ENCODE peak calls at places on chromosome 15, in four cellular contexts. D is HL-60, J is K562, Q is GM12878. U is an unnamed sample.

GRCh38 chr15:70154440-70155347 is 57.0 kb upstream of the TLE3 start:
- DNase-seq in Q (no peak), D (no peak), J (no peak), U (no peak)

GRCh38 chr15:67149859-67150824 is 84.7 kb downstream of the SMAD3 start:
- DNase-seq in D (peak; percentile 83), J (peak; percentile 60), Q (peak; percentile 51), U (no peak)

GRCh38 chr15:73784299-73784698 is 31.1 kb upstream of the INSYN1 start:
- DNase-seq in Q (no peak), J (no peak), D (no peak), U (no peak)

GRCh38 chr15:71581406-71581930 is 228.9 kb upstream of the NR2E3 start:
- DNase-seq in Q (no peak), J (no peak), D (no peak), U (no peak)

GRCh38 chr15:45117327-45118130 is 3.4 kb downstream of the DUOXA2 start:
- DNase-seq in Q (no peak), J (no peak), D (no peak), U (no peak)

GRCh38 chr15:63351170-63351569 is 30.5 kb downstream of the CA12 start:
- DNase-seq in Q (no peak), D (no peak), J (no peak), U (no peak)

GRCh38 chr15:40106203-40107161 is 2.2 kb downstream of the BMF start:
- DNase-seq in J (peak; percentile 64), D (peak; percentile 85), Q (peak; percentile 83), U (no peak)

GRCh38 chr15:80945605-80946004 is 44.0 kb downstream of the MESD start:
- DNase-seq in Q (no peak), J (no peak), D (no peak), U (no peak)

GRCh38 chr15:44633603-44634002 is 29.9 kb downstream of the SPG11 start:
- DNase-seq in D (no peak), Q (no peak), J (no peak), U (no peak)

GRCh38 chr15:44482088-44482487 is 54.7 kb downstream of the CTDSPL2 start:
- DNase-seq in J (no peak), Q (no peak), D (no peak), U (no peak)

GRCh38 chr15:99906793-99907192 is 173.6 kb upstream of the LYSMD4 start:
- DNase-seq in J (no peak), D (no peak), Q (no peak), U (no peak)

GRCh38 chr15:98983333-98983732 is 24.3 kb downstream of the PGPEP1L start:
- DNase-seq in Q (no peak), J (peak; percentile 37), D (peak; percentile 37), U (no peak)

GRCh38 chr15:56906766-56907165 is 11.7 kb upstream of the TCF12 start:
- DNase-seq in Q (no peak), D (no peak), J (no peak), U (no peak)

DNA sequence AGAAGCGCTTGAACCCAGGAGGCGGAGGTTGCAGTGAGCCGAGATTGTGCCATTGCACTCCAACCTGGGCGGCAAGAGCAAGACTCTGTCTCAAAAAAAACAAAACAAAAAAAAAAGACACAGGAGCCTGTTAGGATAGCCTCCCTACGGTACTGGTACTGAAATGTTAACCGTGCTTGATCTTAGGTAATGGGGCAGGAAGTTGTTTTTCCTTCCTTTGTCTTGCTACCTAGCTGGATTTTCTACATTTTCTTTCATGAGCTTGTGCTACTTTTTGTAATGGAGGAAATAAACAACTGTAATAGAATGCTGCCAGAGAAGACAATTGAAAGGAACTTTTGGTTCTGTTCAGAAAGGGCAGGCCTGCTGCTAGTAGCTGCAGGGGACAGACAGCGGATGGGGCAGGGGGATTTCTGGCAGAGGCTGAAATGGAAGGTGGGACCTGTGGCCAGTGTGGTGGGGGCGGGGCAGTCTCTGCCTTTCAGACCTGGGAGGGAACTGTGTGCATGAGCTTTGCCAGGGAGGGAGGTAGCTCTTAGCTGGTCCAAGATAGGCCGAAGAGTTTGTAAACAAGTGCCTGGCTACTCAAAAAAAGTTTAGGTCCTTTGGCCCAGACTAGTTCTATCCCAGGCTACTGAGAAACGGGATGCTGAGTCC is 49.0 kb upstream of the SEMA4B start:
- DNase-seq in J (no peak), D (no peak), Q (no peak), U (no peak)
- TF ChIP-seq POLR2AphosphoS5 in J (no peak), D (no peak), Q (no peak), U (no peak)

DNA sequence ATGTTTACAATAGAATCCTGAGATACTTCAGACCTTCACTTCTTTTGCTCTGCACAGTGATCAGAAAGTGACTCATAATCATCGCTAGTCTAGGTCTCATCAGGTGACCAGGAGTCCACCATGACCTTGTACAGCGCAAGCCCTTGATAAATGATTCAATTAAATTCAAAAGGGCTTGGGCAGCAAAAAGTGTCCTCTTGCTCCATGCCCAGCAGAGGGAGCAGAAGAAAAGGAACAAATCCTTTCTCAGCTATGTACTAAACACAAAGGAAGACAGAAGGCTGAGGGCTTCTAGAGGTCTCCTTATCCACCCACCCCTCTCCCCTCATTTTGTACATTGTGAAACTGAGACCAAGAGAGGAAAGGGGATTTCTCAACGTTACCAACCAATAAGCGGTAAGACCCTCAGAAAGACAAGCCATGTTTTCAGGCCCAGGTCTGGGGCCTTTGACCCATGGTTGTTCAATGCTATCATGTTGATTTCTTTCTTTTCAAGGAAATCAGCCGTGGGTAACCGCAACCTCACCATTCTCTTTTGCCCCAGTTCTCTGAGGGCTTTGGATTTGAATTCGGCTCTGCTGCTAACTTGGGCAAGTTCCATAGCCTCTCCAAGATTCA is 74.8 kb downstream of the AQP9 start:
- DNase-seq in Q (no peak), J (no peak), D (no peak), U (no peak)
- TF ChIP-seq SPI1 in Q (no peak), J (no peak), D (no peak), U (no peak)

GRCh38 chr15:36430721-36431265 is 148.6 kb upstream of the CDIN1 start:
- DNase-seq in D (no peak), Q (no peak), J (no peak), U (no peak)

GRCh38 chr15:36434160-36434559 is 145.3 kb upstream of the CDIN1 start:
- DNase-seq in J (no peak), Q (no peak), D (no peak), U (no peak)

GRCh38 chr15:36429707-36430106 is 149.7 kb upstream of the CDIN1 start:
- DNase-seq in D (no peak), J (no peak), Q (no peak), U (no peak)

GRCh38 chr15:36430280-36430679 is 149.1 kb upstream of the CDIN1 start:
- DNase-seq in D (no peak), Q (no peak), J (no peak), U (no peak)

GRCh38 chr15:36432162-36432561 is 147.3 kb upstream of the CDIN1 start:
- DNase-seq in J (no peak), Q (no peak), D (no peak), U (no peak)
- TF ChIP-seq POLR2AphosphoS5 in J (no peak), Q (no peak), D (no peak), U (no peak)

DNA sequence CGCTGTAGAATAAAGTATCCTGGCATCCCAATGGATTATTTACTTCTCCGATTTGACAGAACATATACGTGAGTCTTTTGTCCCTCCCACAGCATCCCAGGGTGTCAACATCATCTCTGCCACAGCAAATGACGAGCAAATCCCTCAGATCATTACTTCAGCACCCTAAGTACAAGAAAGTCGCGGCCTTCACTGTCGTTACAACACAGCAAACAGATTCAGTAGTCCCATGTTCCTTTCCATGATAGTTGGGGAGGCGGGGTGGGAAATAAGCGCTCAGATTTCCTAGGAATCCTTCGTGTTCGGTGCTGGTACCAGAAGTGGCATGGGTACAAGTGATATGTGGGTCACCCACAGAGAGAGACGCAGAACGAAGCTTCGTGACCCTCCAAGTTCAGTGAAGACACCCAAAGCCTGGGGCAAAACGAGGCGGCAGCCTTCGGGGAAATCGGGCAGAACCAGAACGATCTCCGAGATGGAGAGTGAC is 741 bp downstream of the TTBK2 start:
- DNase-seq in D (peak; percentile 27), J (peak; percentile 22), Q (no peak), U (no peak)
- TF ChIP-seq SPI1 in D (no peak), J (no peak), Q (no peak), U (no peak)

DNA sequence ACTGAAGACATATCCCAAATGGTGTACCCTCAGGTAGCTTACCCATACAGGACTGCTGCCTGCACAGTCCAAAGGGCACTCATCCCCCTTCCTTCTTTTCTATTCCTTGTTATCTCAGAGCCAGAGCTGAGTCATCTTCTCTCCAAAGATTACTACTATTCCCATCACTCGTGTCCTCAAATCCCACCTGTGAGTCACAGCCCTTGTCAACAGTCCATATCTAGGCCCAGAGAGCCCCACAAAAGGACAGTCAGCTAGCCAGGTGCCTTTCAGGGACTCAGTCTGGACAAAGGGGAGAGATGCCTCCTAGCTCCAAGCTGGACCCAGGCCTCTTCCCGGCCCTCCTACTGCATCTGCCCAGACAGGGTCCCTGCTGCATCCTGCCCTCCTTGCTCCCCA is 11.0 kb downstream of the PARP16 start:
- DNase-seq in J (peak; percentile 37), Q (no peak), D (no peak), U (no peak)
- TF ChIP-seq POLR2AphosphoS5 in J (no peak), Q (no peak), D (no peak), U (no peak)

GRCh38 chr15:24944939-24945338 is 9.8 kb upstream of the SNRPN start:
- DNase-seq in Q (no peak), D (no peak), J (no peak), U (no peak)
- TF ChIP-seq SPI1 in Q (no peak), D (no peak), J (no peak), U (no peak)

DNA sequence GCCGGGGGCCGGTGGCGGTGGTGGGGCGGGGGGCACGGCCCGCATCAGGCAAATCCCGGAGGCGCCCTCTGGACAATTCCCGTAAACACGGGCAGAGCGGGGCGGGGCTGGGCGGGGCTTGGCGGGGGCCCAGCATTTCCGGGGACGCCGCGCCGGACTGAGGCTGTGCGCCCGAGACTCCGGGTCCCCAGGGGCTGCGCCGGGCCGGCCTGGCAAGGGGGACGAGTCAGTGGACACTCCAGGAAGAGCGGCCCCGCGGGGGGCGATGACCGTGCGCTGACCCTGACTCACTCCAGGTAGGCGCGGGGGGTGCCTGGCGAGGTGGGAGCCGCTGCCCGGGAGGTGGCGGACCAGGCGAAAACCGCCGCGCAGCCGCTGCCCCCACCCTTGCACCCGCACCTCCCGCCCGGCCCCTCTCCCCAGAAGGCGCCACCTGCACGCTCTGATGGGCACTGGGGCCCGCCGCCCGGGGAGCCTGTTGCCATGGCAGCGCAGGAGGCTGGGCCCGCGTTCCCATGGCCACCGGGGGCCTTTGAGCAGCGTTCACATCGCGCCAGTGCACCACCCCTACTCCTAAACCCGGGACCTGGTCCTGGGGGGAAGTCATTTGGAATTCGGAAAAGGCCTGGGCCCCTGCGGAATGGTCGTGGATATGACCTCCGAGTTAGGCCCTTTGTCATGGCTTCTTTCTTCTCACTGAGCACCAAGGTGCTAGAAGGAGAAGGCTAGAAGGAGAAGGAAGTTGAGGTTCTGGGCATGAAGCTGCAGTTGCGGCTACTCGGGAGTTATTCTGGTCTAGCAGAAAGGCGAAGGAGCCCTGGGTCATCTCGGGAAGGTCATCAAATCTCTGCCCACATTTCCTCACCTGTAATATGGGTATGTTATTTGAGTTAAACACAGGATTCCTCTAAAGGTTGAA is 16.1 kb upstream of the SEMA4B start:
- DNase-seq in D (no peak), Q (no peak), J (peak; percentile 90), U (peak; percentile 78)
- TF ChIP-seq POLR2AphosphoS5 in D (no peak), Q (no peak), J (no peak), U (no peak)

U was measured in GM12891.